ENCODE peak calls at places on chromosomes 3 and 15, in ten cellular contexts. D, H, W, F, N, R, L, K, B and T are unnamed samples.

GRCh38 chr15:81227716-81228115 is 31.0 kb downstream of the IL16 start:
- DNase-seq in K (no peak), R (no peak), D (no peak), H (no peak), B (no peak), N (no peak), L (no peak), F (no peak), W (no peak), T (no peak)

GRCh38 chr15:57403007-57403406 is 26.7 kb downstream of the CGNL1 start:
- DNase-seq in B (peak), W (no peak), K (no peak), D (no peak), F (no peak), H (no peak), L (no peak), N (no peak), R (no peak), T (no peak)

GRCh38 chr3:133441867-133442270 is 42.0 kb downstream of the BFSP2 start:
- DNase-seq in R (no peak), B (no peak), N (no peak), W (no peak), F (no peak), H (no peak), K (no peak), L (no peak), D (no peak), T (no peak)

GRCh38 chr15:78211189-78211921 is 23.0 kb downstream of the ACSBG1 start:
- DNase-seq in D (no peak), H (no peak), R (no peak), L (no peak), F (peak), K (peak), N (no peak), W (peak), B (peak), T (no peak)

GRCh38 chr15:41650806-41651205 is 9.4 kb upstream of the MGA start:
- DNase-seq in R (no peak), L (no peak), F (no peak), D (no peak), H (no peak), B (no peak), W (no peak), K (no peak), N (no peak), T (no peak)

GRCh38 chr3:128585189-128585588 is 65.4 kb downstream of the RPN1 start:
- DNase-seq in W (no peak), D (no peak), H (no peak), B (no peak), N (no peak), K (no peak), L (no peak), R (no peak), F (no peak), T (no peak)

GRCh38 chr3:168559012-168559411 is 463.3 kb upstream of the GOLIM4 start:
- DNase-seq in W (no peak), R (no peak), D (no peak), K (no peak), F (no peak), L (no peak), H (no peak), B (no peak), N (no peak), T (no peak)

GRCh38 chr15:101540480-101541239 is 51.2 kb upstream of the PCSK6 start:
- DNase-seq in R (no peak), B (no peak), H (peak), L (no peak), K (peak), F (no peak), W (no peak), N (no peak), D (no peak), T (no peak)

GRCh38 chr3:191139771-191140170 is 59.3 kb upstream of the OSTN start:
- DNase-seq in K (no peak), H (peak), B (no peak), D (no peak), N (no peak), F (no peak), L (no peak), W (no peak), R (no peak), T (no peak)

GRCh38 chr15:68644088-68644904 is 65.5 kb downstream of the CORO2B start:
- DNase-seq in F (no peak), B (peak), H (peak), N (peak), L (no peak), R (no peak), K (no peak), D (no peak), W (no peak), T (peak)